ENCODE peak calls at places on chromosomes 2 and 18, in ten cellular contexts. K is AG04450; J is H9; P is uterus; R is body of pancreas; A is astrocyte; W is PC-9; C is thyroid gland; S is naive thymus-derived CD4-positive, alpha-beta T cell; T is psoas muscle. I is an unnamed sample.

GRCh38 chr2:45134726-45135125 is 125.5 kb upstream of the SIX2 start:
- DNase-seq in S (no peak), W (no peak), J (no peak), A (no peak), C (no peak), R (no peak), K (no peak), T (no peak), P (no peak), I (no peak)

GRCh38 chr2:21067863-21068537 is 24.1 kb upstream of the APOB start:
- DNase-seq in S (no peak), P (no peak), T (no peak), R (no peak), W (peak; percentile 40), K (no peak), C (no peak), A (no peak), J (no peak), I (no peak)

GRCh38 chr2:181104512-181105121 is 124.2 kb downstream of the UBE2E3 start:
- DNase-seq in J (no peak), C (no peak), P (no peak), A (peak; percentile 41), W (no peak), S (no peak), R (no peak), K (peak; percentile 46), T (no peak), I (no peak)

GRCh38 chr2:11933854-11934253 is 187.4 kb downstream of the LPIN1 start:
- DNase-seq in R (no peak), J (no peak), K (no peak), C (no peak), S (no peak), P (no peak), A (no peak), W (no peak), T (no peak), I (no peak)

GRCh38 chr2:40200516-40200915 is 251.4 kb downstream of the SLC8A1 start:
- DNase-seq in A (peak; percentile 29), R (no peak), K (no peak), W (no peak), C (no peak), J (no peak), P (no peak), S (no peak), T (no peak), I (no peak)

GRCh38 chr2:126408671-126409070 is 247.3 kb upstream of the GYPC start:
- DNase-seq in J (no peak), T (no peak), A (no peak), R (no peak), C (no peak), W (peak; percentile 32), K (no peak), P (no peak), S (no peak), I (no peak)

GRCh38 chr2:227493524-227493923 is 21.6 kb downstream of the AGFG1 start:
- DNase-seq in C (no peak), A (no peak), T (no peak), J (no peak), W (no peak), P (no peak), S (no peak), R (no peak), K (no peak), I (no peak)

GRCh38 chr18:32717151-32717550 is 55.7 kb downstream of the KLHL14 start:
- DNase-seq in J (no peak), R (no peak), A (peak; percentile 43), W (no peak), S (no peak), T (no peak), C (no peak), P (no peak), K (no peak), I (no peak)

GRCh38 chr2:239433777-239434396 is 33.1 kb upstream of the HDAC4 start:
- DNase-seq in J (no peak), S (no peak), R (no peak), K (no peak), P (no peak), T (no peak), W (no peak), A (peak; percentile 14), C (no peak), I (no peak)

GRCh38 chr18:74905245-74905644 is 303.7 kb downstream of the PTGR3 start:
- DNase-seq in T (no peak), P (no peak), J (no peak), C (peak; percentile 87), W (no peak), K (no peak), R (no peak), A (no peak), S (no peak), I (no peak)

GRCh38 chr2:241813080-241813805 is 4.2 kb downstream of the NEU4 start:
- DNase-seq in K (no peak), J (peak; percentile 28), R (no peak), P (no peak), S (no peak), A (no peak), W (no peak), T (peak; percentile 51), C (no peak), I (no peak)

GRCh38 chr2:85852979-85853498 is 35.8 kb downstream of the ST3GAL5 start:
- DNase-seq in R (no peak), A (no peak), J (no peak), W (no peak), T (no peak), P (no peak), S (peak; percentile 35), K (no peak), C (peak; percentile 27), I (peak; percentile 28)

GRCh38 chr2:168188011-168188410 is 59.4 kb downstream of the STK39 start:
- DNase-seq in S (no peak), P (no peak), J (no peak), W (no peak), R (no peak), K (no peak), C (peak; percentile 80), A (no peak), T (no peak), I (peak; percentile 18)

GRCh38 chr2:67733517-67733916 is 329.3 kb downstream of the C1D start:
- DNase-seq in P (no peak), K (no peak), T (no peak), W (peak; percentile 28), R (peak; percentile 78), C (no peak), J (peak; percentile 69), A (no peak), S (no peak), I (peak; percentile 21)

GRCh38 chr2:167990062-167990461 is 257.3 kb downstream of the STK39 start:
- DNase-seq in T (no peak), K (no peak), P (no peak), C (no peak), S (no peak), A (no peak), R (no peak), W (no peak), J (no peak), I (no peak)

GRCh38 chr2:231679906-231680283 is 28.4 kb upstream of the PTMA start:
- DNase-seq in S (no peak), R (no peak), P (no peak), J (no peak), K (no peak), C (no peak), T (no peak), A (no peak), W (no peak), I (no peak)

GRCh38 chr18:79588131-79588635 is 91.4 kb upstream of the CTDP1 start:
- DNase-seq in S (no peak), T (peak; percentile 58), W (no peak), C (no peak), J (no peak), P (peak; percentile 17), K (no peak), R (no peak), A (no peak), I (no peak)

GRCh38 chr18:7735606-7736175 is 168.6 kb downstream of the PTPRM start:
- DNase-seq in C (no peak), S (no peak), J (no peak), R (no peak), W (no peak), A (no peak), P (no peak), T (no peak), K (no peak), I (no peak)
- H3K27ac ChIP-seq in C (peak overlapping the region; percentile 37), S (no peak overlapping the region), J (no peak overlapping the region), R (no peak overlapping the region), W (no peak overlapping the region), A (no peak overlapping the region), P (no peak overlapping the region), T (no peak overlapping the region), K (no peak overlapping the region), I (no peak overlapping the region)

DNA sequence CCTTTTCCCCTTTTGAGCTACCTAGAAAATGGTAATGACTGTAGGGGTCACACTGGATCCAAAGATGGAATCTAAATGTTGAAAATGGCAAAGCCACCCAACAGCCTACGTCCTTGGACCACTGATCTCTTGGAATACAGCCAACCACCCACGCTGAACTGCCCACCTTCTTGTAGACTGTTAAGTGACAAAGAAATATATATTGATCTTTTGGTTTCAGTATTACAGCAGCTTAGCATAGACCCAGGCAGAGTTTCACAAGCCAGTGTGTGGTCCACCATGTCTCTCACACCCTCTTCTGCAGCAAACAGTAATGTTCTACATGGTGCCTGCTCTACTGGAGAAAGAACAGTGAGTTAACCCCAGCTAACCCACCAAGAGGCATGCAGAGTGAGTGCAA is 20.2 kb downstream of the CACNB4 start:
- DNase-seq in W (no peak), P (no peak), T (no peak), K (no peak), A (no peak), J (no peak), C (no peak), R (no peak), S (no peak), I (no peak)
- H3K27ac ChIP-seq in W (no peak overlapping the region), P (no peak overlapping the region), T (no peak overlapping the region), K (no peak overlapping the region), A (no peak overlapping the region), J (no peak overlapping the region), C (no peak overlapping the region), R (no peak overlapping the region), S (no peak overlapping the region), I (no peak overlapping the region)

GRCh38 chr2:174544802-174545201 is 52.8 kb downstream of the WIPF1 start:
- DNase-seq in R (no peak), S (no peak), T (no peak), C (no peak), K (no peak), A (no peak), W (no peak), P (no peak), J (no peak), I (no peak)
- H3K27ac ChIP-seq in R (no peak overlapping the region), S (no peak overlapping the region), T (no peak overlapping the region), C (no peak overlapping the region), K (no peak overlapping the region), A (no peak overlapping the region), W (no peak overlapping the region), P (no peak overlapping the region), J (no peak overlapping the region), I (no peak overlapping the region)

DNA sequence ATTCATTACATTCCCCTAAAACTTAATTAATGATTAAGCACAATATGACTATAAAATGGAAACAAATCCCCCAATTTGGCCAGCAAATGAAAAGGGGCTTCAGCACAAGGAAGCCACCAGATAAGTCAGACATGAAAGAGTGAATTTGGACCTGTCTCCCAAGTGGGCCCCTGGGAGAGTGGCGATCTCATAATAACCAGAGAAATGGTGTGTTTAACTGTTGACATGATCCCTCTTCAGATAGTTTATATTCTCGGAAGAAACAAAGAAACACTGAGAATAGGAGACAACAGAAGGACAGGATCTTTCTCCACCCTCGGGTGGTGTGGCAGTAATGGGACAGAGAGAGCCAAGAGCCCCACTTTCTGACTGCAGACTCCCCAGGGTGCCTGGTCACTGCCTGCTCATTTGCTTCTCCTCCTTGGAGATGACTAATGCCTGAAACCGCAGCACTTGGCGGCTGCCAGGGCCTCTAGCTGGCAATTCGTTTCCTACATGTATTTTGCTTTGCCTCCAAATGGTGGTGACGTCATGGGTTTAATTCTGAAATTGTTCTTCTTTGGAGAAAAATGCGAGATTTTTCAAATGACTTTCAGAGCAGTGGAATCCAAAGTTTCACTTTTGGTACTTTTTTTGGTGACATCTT is 46.4 kb upstream of the SPP2 start:
- DNase-seq in W (peak; percentile 85), C (no peak), J (peak; percentile 33), K (peak; percentile 77), S (no peak), P (no peak), R (no peak), A (peak; percentile 97), T (peak; percentile 60), I (no peak)
- H3K27ac ChIP-seq in W (no peak overlapping the region), C (no peak overlapping the region), J (no peak overlapping the region), K (peak overlapping the region; percentile 49), S (no peak overlapping the region), P (no peak overlapping the region), R (no peak overlapping the region), A (peak overlapping the region; percentile 30), T (no peak overlapping the region), I (no peak overlapping the region)

I was measured in substantia nigra.